ENCODE peak calls at places on chromosomes 4 and X, in seven cellular contexts. One of them, this sample, is unnamed. For H3K9me3 and H3K36me3, the result is how much of the 10 kb centered on the place peaks cover.

GRCh38 chr4:105526656-105527055 is 25.8 kb upstream of the ARHGEF38 start:
- DNase-seq in spleen: no peak
- DNase-seq in mammary epithelial cell: no peak
- DNase-seq in mucosa of descending colon: no peak
- DNase-seq in left lung: peak
- DNase-seq in fibroblast of lung: no peak
- DNase-seq in left ventricle myocardium inferior: no peak
- DNase-seq in this sample: no peak

GRCh38 chr4:151389316-151389715 is 19.7 kb upstream of the FHIP1A start:
- DNase-seq in spleen: no peak
- DNase-seq in mammary epithelial cell: no peak
- DNase-seq in mucosa of descending colon: no peak
- DNase-seq in left lung: no peak
- DNase-seq in fibroblast of lung: peak
- DNase-seq in left ventricle myocardium inferior: no peak
- DNase-seq in this sample: peak

GRCh38 chr4:4801013-4801412 is 58.5 kb upstream of the MSX1 start:
- DNase-seq in spleen: no peak
- DNase-seq in mammary epithelial cell: no peak
- DNase-seq in mucosa of descending colon: no peak
- DNase-seq in left lung: no peak
- DNase-seq in fibroblast of lung: peak
- DNase-seq in left ventricle myocardium inferior: no peak
- DNase-seq in this sample: no peak

GRCh38 chr4:109429545-109429944 is 4.1 kb upstream of the SEC24B start:
- DNase-seq in spleen: no peak
- DNase-seq in mammary epithelial cell: no peak
- DNase-seq in mucosa of descending colon: no peak
- DNase-seq in left lung: no peak
- DNase-seq in fibroblast of lung: peak
- DNase-seq in left ventricle myocardium inferior: no peak
- DNase-seq in this sample: no peak

GRCh38 chrX:12709047-12709446 is 82.2 kb upstream of the PRPS2 start:
- DNase-seq in spleen: no peak
- DNase-seq in mammary epithelial cell: no peak
- DNase-seq in mucosa of descending colon: no peak
- DNase-seq in left lung: no peak
- DNase-seq in fibroblast of lung: no peak
- DNase-seq in left ventricle myocardium inferior: no peak
- DNase-seq in this sample: no peak

GRCh38 chrX:3295731-3296130 is 50.7 kb downstream of the MXRA5 start:
- DNase-seq in spleen: no peak
- DNase-seq in mammary epithelial cell: peak
- DNase-seq in mucosa of descending colon: no peak
- DNase-seq in left lung: no peak
- DNase-seq in fibroblast of lung: peak
- DNase-seq in left ventricle myocardium inferior: no peak
- DNase-seq in this sample: peak

GRCh38 chr4:43763029-43763610 is 685.5 kb downstream of the KCTD8 start:
- DNase-seq in spleen: no peak
- DNase-seq in mammary epithelial cell: no peak
- DNase-seq in mucosa of descending colon: no peak
- DNase-seq in left lung: no peak
- DNase-seq in fibroblast of lung: peak
- DNase-seq in left ventricle myocardium inferior: no peak
- DNase-seq in this sample: peak

GRCh38 chrX:68498508-68499379 is at the start of gene YIPF6:
- DNase-seq in spleen: peak
- DNase-seq in mammary epithelial cell: peak
- DNase-seq in mucosa of descending colon: peak
- DNase-seq in left lung: peak
- DNase-seq in fibroblast of lung: peak
- DNase-seq in left ventricle myocardium inferior: peak
- DNase-seq in this sample: peak

GRCh38 chrX:105191878-105192277 is 28.6 kb downstream of the TEX13A start:
- DNase-seq in spleen: no peak
- DNase-seq in mammary epithelial cell: peak
- DNase-seq in mucosa of descending colon: peak
- DNase-seq in left lung: no peak
- DNase-seq in fibroblast of lung: no peak
- DNase-seq in left ventricle myocardium inferior: no peak
- DNase-seq in this sample: peak

GRCh38 chrX:46366597-46367207 is 178.5 kb downstream of the ZNF674 start:
- DNase-seq in spleen: no peak
- DNase-seq in mammary epithelial cell: no peak
- DNase-seq in mucosa of descending colon: no peak
- DNase-seq in left lung: no peak
- DNase-seq in fibroblast of lung: no peak
- DNase-seq in left ventricle myocardium inferior: no peak
- DNase-seq in this sample: no peak

GRCh38 chr4:154503598-154503997 is 12.0 kb upstream of the DCHS2 start:
- DNase-seq in spleen: no peak
- DNase-seq in mammary epithelial cell: peak
- DNase-seq in mucosa of descending colon: no peak
- DNase-seq in left lung: no peak
- DNase-seq in fibroblast of lung: peak
- DNase-seq in left ventricle myocardium inferior: no peak
- DNase-seq in this sample: no peak

GRCh38 chr4:142850478-142850877 is 4.4 kb upstream of the INPP4B start:
- DNase-seq in spleen: no peak
- DNase-seq in mammary epithelial cell: no peak
- DNase-seq in mucosa of descending colon: no peak
- DNase-seq in left lung: no peak
- DNase-seq in fibroblast of lung: no peak
- DNase-seq in left ventricle myocardium inferior: no peak
- DNase-seq in this sample: no peak

GRCh38 chrX:28719620-28720019 is 132.4 kb downstream of the IL1RAPL1 start:
- DNase-seq in spleen: no peak
- DNase-seq in mammary epithelial cell: no peak
- DNase-seq in mucosa of descending colon: no peak
- DNase-seq in left lung: no peak
- DNase-seq in fibroblast of lung: no peak
- DNase-seq in left ventricle myocardium inferior: no peak
- DNase-seq in this sample: no peak

GRCh38 chrX:101407748-101408529 is at the start of the genes GLA and HNRNPH2:
- DNase-seq in spleen: peak
- DNase-seq in mammary epithelial cell: peak
- DNase-seq in mucosa of descending colon: peak
- DNase-seq in left lung: peak
- DNase-seq in fibroblast of lung: peak
- DNase-seq in left ventricle myocardium inferior: peak
- DNase-seq in this sample: peak

GRCh38 chrX:143017272-143017671 is 8.5 kb upstream of the SPANXN4 start:
- DNase-seq in spleen: no peak
- DNase-seq in mammary epithelial cell: no peak
- DNase-seq in mucosa of descending colon: no peak
- DNase-seq in left lung: no peak
- DNase-seq in fibroblast of lung: no peak
- DNase-seq in left ventricle myocardium inferior: no peak
- DNase-seq in this sample: no peak
- H3K9me3 ChIP-seq in spleen: under half
- H3K9me3 ChIP-seq in mammary epithelial cell: under half
- H3K9me3 ChIP-seq in mucosa of descending colon: under half
- H3K9me3 ChIP-seq in left lung: under half
- H3K9me3 ChIP-seq in fibroblast of lung: under half
- H3K9me3 ChIP-seq in left ventricle myocardium inferior: under half
- H3K9me3 ChIP-seq in this sample: under half

GRCh38 chr4:39453738-39454137 is 5.0 kb downstream of the RPL9 start:
- DNase-seq in spleen: no peak
- DNase-seq in mammary epithelial cell: no peak
- DNase-seq in mucosa of descending colon: no peak
- DNase-seq in left lung: no peak
- DNase-seq in fibroblast of lung: no peak
- DNase-seq in left ventricle myocardium inferior: no peak
- DNase-seq in this sample: no peak

GRCh38 chr4:39452860-39453587 is 5.7 kb downstream of the RPL9 start:
- DNase-seq in spleen: no peak
- DNase-seq in mammary epithelial cell: no peak
- DNase-seq in mucosa of descending colon: no peak
- DNase-seq in left lung: no peak
- DNase-seq in fibroblast of lung: no peak
- DNase-seq in left ventricle myocardium inferior: no peak
- DNase-seq in this sample: no peak

GRCh38 chr4:39455486-39455885 is 3.2 kb downstream of the RPL9 start:
- DNase-seq in spleen: no peak
- DNase-seq in mammary epithelial cell: no peak
- DNase-seq in mucosa of descending colon: no peak
- DNase-seq in left lung: no peak
- DNase-seq in fibroblast of lung: no peak
- DNase-seq in left ventricle myocardium inferior: no peak
- DNase-seq in this sample: no peak

GRCh38 chr4:39456946-39457763 is 1.6 kb downstream of the RPL9 start:
- DNase-seq in spleen: no peak
- DNase-seq in mammary epithelial cell: no peak
- DNase-seq in mucosa of descending colon: no peak
- DNase-seq in left lung: no peak
- DNase-seq in fibroblast of lung: no peak
- DNase-seq in left ventricle myocardium inferior: no peak
- DNase-seq in this sample: no peak

GRCh38 chr4:39458505-39459300 is at the start of the genes LIAS and RPL9:
- DNase-seq in spleen: peak
- DNase-seq in mammary epithelial cell: peak
- DNase-seq in mucosa of descending colon: peak
- DNase-seq in left lung: peak
- DNase-seq in fibroblast of lung: peak
- DNase-seq in left ventricle myocardium inferior: peak
- DNase-seq in this sample: peak
- H3K36me3 ChIP-seq in spleen: under half
- H3K36me3 ChIP-seq in mammary epithelial cell: half or more
- H3K36me3 ChIP-seq in mucosa of descending colon: under half
- H3K36me3 ChIP-seq in left lung: half or more
- H3K36me3 ChIP-seq in fibroblast of lung: under half
- H3K36me3 ChIP-seq in left ventricle myocardium inferior: half or more
- H3K36me3 ChIP-seq in this sample: half or more

GRCh38 chr4:30536231-30536630 is 183.9 kb upstream of the PCDH7 start:
- DNase-seq in spleen: no peak
- DNase-seq in mammary epithelial cell: no peak
- DNase-seq in mucosa of descending colon: no peak
- DNase-seq in left lung: no peak
- DNase-seq in fibroblast of lung: peak
- DNase-seq in left ventricle myocardium inferior: no peak
- DNase-seq in this sample: no peak
- H3K9me3 ChIP-seq in spleen: under half
- H3K9me3 ChIP-seq in mammary epithelial cell: under half
- H3K9me3 ChIP-seq in mucosa of descending colon: under half
- H3K9me3 ChIP-seq in left lung: under half
- H3K9me3 ChIP-seq in fibroblast of lung: under half
- H3K9me3 ChIP-seq in left ventricle myocardium inferior: under half
- H3K9me3 ChIP-seq in this sample: under half

GRCh38 chr4:99074816-99075215 is 13.8 kb downstream of the ADH5 start:
- DNase-seq in spleen: no peak
- DNase-seq in mammary epithelial cell: no peak
- DNase-seq in mucosa of descending colon: no peak
- DNase-seq in left lung: no peak
- DNase-seq in fibroblast of lung: no peak
- DNase-seq in left ventricle myocardium inferior: no peak
- DNase-seq in this sample: no peak

GRCh38 chr4:99076292-99076976 is 12.2 kb downstream of the ADH5 start:
- DNase-seq in spleen: no peak
- DNase-seq in mammary epithelial cell: no peak
- DNase-seq in mucosa of descending colon: peak
- DNase-seq in left lung: no peak
- DNase-seq in fibroblast of lung: no peak
- DNase-seq in left ventricle myocardium inferior: no peak
- DNase-seq in this sample: no peak

GRCh38 chr4:99067617-99068016 is 21.0 kb downstream of the ADH5 start:
- DNase-seq in spleen: no peak
- DNase-seq in mammary epithelial cell: no peak
- DNase-seq in mucosa of descending colon: no peak
- DNase-seq in left lung: no peak
- DNase-seq in fibroblast of lung: no peak
- DNase-seq in left ventricle myocardium inferior: no peak
- DNase-seq in this sample: no peak

DNA sequence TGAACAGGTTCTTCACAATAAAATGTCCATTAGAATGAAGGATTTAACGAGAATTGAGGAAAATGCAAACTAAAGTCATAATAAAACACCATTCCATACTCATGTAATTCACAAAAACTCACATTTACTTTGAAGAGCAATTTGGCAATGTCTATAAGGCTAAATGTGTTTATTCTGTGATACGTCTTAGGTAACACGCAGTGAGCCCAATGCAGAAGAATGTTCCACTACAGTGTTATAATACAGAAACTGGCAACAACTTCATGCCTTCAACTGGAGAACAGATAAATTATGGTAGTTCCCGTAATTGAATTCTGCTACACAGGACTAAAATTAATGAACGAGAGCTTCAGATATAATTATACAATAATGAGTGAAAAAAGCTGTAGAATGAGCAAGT is 17.4 kb downstream of the ADH5 start:
- DNase-seq in spleen: no peak
- DNase-seq in mammary epithelial cell: no peak
- DNase-seq in mucosa of descending colon: no peak
- DNase-seq in left lung: no peak
- DNase-seq in fibroblast of lung: no peak
- DNase-seq in left ventricle myocardium inferior: no peak
- DNase-seq in this sample: no peak
- H3K36me3 ChIP-seq in spleen: under half
- H3K36me3 ChIP-seq in mammary epithelial cell: half or more
- H3K36me3 ChIP-seq in mucosa of descending colon: under half
- H3K36me3 ChIP-seq in left lung: half or more
- H3K36me3 ChIP-seq in fibroblast of lung: under half
- H3K36me3 ChIP-seq in left ventricle myocardium inferior: half or more
- H3K36me3 ChIP-seq in this sample: under half

DNA sequence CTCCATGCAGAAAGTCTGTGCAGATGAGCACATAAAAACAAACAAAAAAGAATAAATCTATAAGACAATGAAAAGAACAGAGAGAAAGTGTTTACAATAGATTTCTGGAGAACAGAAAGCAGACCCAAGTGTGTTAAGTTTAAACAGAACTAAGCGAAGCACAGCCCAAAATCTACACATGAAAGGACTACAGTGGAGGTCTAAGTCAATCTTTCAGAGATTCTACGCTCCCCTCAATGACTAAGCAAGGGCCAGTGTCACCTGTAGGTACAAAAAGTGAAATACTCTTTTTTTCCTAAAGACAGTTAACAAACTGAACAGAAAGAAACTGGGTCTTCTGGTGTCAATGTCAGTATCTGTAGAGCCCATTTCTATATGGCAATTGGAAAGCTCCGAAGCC is 18.2 kb downstream of the CLOCK start:
- DNase-seq in spleen: no peak
- DNase-seq in mammary epithelial cell: no peak
- DNase-seq in mucosa of descending colon: no peak
- DNase-seq in left lung: no peak
- DNase-seq in fibroblast of lung: no peak
- DNase-seq in left ventricle myocardium inferior: no peak
- DNase-seq in this sample: no peak
- H3K9me3 ChIP-seq in spleen: under half
- H3K9me3 ChIP-seq in mammary epithelial cell: under half
- H3K9me3 ChIP-seq in mucosa of descending colon: under half
- H3K9me3 ChIP-seq in left lung: under half
- H3K9me3 ChIP-seq in fibroblast of lung: under half
- H3K9me3 ChIP-seq in left ventricle myocardium inferior: under half
- H3K9me3 ChIP-seq in this sample: under half

GRCh38 chr4:98903963-98904362 is 25.0 kb downstream of the EIF4E start:
- DNase-seq in spleen: no peak
- DNase-seq in mammary epithelial cell: no peak
- DNase-seq in mucosa of descending colon: no peak
- DNase-seq in left lung: no peak
- DNase-seq in fibroblast of lung: no peak
- DNase-seq in left ventricle myocardium inferior: no peak
- DNase-seq in this sample: no peak
- H3K36me3 ChIP-seq in spleen: under half
- H3K36me3 ChIP-seq in mammary epithelial cell: under half
- H3K36me3 ChIP-seq in mucosa of descending colon: under half
- H3K36me3 ChIP-seq in left lung: under half
- H3K36me3 ChIP-seq in fibroblast of lung: under half
- H3K36me3 ChIP-seq in left ventricle myocardium inferior: under half
- H3K36me3 ChIP-seq in this sample: under half

GRCh38 chr4:1200425-1201035 is 28.1 kb upstream of the SPON2 start:
- DNase-seq in spleen: peak
- DNase-seq in mammary epithelial cell: no peak
- DNase-seq in mucosa of descending colon: peak
- DNase-seq in left lung: peak
- DNase-seq in fibroblast of lung: peak
- DNase-seq in left ventricle myocardium inferior: peak
- DNase-seq in this sample: peak
- H3K9me3 ChIP-seq in spleen: under half
- H3K9me3 ChIP-seq in mammary epithelial cell: under half
- H3K9me3 ChIP-seq in mucosa of descending colon: under half
- H3K9me3 ChIP-seq in left lung: under half
- H3K9me3 ChIP-seq in fibroblast of lung: under half
- H3K9me3 ChIP-seq in left ventricle myocardium inferior: under half
- H3K9me3 ChIP-seq in this sample: under half

This sample was measured in MG63.